ENCODE peak calls at places on chromosomes 12 and 14, in eight cellular contexts. M is RWPE1, P is foreskin fibroblast, I is lower leg skin, A is lung, C is cardiac fibroblast, O is left ventricle myocardium inferior, V is tibial nerve. L is an unnamed sample.

GRCh38 chr14:21233457-21234076 is 35.7 kb downstream of the HNRNPC start:
- DNase-seq in O (no peak), M (no peak), I (no peak), P (no peak), V (no peak), C (peak), A (no peak), L (no peak)

GRCh38 chr12:64796205-64796845 is 28.1 kb upstream of the TBC1D30 start:
- DNase-seq in P (peak), I (peak), O (no peak), C (peak), V (no peak), A (peak), M (peak), L (peak)

GRCh38 chr12:13148532-13148847 is 45.0 kb upstream of the GSG1 start:
- DNase-seq in I (no peak), C (no peak), V (no peak), M (no peak), P (no peak), A (no peak), O (no peak), L (no peak)

GRCh38 chr12:88683628-88684027 is 103.4 kb upstream of the KITLG start:
- DNase-seq in O (no peak), P (no peak), I (no peak), C (no peak), A (no peak), M (no peak), V (no peak), L (no peak)

GRCh38 chr12:103771466-103771865 is 69.6 kb downstream of the NT5DC3 start:
- DNase-seq in P (peak), C (peak), O (no peak), M (peak), A (peak), I (no peak), V (no peak), L (no peak)

GRCh38 chr12:50402270-50403000 is 1.8 kb downstream of the LARP4 start:
- DNase-seq in I (no peak), V (no peak), M (no peak), P (no peak), O (no peak), C (peak), A (no peak), L (no peak)

GRCh38 chr12:47782372-47782770 is 9.3 kb downstream of the SLC48A1 start:
- DNase-seq in I (no peak), P (peak), O (no peak), C (no peak), M (no peak), A (no peak), V (no peak), L (no peak)

GRCh38 chr14:36426113-36426512 is 93.9 kb downstream of the NKX2-1 start:
- DNase-seq in M (no peak), C (no peak), I (no peak), A (no peak), O (no peak), P (no peak), V (no peak), L (no peak)

GRCh38 chr12:64747681-64748080 is 11.5 kb downstream of the GNS start:
- DNase-seq in V (no peak), O (no peak), M (no peak), C (no peak), A (no peak), P (peak), I (no peak), L (no peak)

GRCh38 chr14:62126885-62127478 is 364.8 kb downstream of the SNAPC1 start:
- DNase-seq in O (no peak), A (no peak), C (peak), P (peak), I (no peak), M (peak), V (no peak), L (peak)

GRCh38 chr14:85308531-85309300 is 221.2 kb upstream of the FLRT2 start:
- DNase-seq in O (no peak), V (no peak), I (no peak), A (no peak), C (peak), P (no peak), M (no peak), L (no peak)

GRCh38 chr12:53325539-53326061 is 4.2 kb upstream of the AAAS start:
- DNase-seq in A (no peak), C (no peak), V (peak), O (peak), M (peak), P (peak), I (no peak), L (peak)
- TF ChIP-seq CTCF in A (no peak), C (no peak), V (no peak), O (peak), M (no peak), P (no peak), I (no peak), L (no peak)

DNA sequence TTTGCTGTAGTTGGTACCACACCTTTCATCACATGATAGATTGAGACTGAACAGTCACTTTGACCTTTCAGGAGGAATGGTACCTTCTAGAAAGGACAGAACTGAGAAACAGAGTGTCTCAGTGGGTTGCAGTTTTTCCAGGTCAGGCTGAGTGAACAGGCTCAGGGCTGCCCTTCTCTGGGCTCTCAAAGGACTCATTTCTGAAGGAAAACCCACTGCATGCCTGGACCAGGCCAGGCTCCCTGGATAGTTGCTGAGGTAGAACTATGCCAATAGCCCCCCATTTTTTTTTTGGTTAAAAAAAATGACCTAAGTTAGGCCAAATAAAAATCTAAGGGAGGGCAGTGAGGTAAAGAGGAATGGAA is 148.1 kb upstream of the EGLN3 start:
- DNase-seq in I (no peak), M (no peak), O (no peak), P (no peak), V (no peak), A (no peak), C (no peak), L (no peak)
- TF ChIP-seq CTCF in I (no peak), M (no peak), O (peak), P (no peak), V (no peak), A (no peak), C (no peak), L (no peak)

GRCh38 chr12:31231611-31232360 is 94.2 kb downstream of the SINHCAF start:
- DNase-seq in V (no peak), P (no peak), I (no peak), A (no peak), M (no peak), O (no peak), C (no peak), L (no peak)
- TF ChIP-seq CTCF in V (no peak), P (no peak), I (no peak), A (no peak), M (no peak), O (no peak), C (no peak), L (no peak)

DNA sequence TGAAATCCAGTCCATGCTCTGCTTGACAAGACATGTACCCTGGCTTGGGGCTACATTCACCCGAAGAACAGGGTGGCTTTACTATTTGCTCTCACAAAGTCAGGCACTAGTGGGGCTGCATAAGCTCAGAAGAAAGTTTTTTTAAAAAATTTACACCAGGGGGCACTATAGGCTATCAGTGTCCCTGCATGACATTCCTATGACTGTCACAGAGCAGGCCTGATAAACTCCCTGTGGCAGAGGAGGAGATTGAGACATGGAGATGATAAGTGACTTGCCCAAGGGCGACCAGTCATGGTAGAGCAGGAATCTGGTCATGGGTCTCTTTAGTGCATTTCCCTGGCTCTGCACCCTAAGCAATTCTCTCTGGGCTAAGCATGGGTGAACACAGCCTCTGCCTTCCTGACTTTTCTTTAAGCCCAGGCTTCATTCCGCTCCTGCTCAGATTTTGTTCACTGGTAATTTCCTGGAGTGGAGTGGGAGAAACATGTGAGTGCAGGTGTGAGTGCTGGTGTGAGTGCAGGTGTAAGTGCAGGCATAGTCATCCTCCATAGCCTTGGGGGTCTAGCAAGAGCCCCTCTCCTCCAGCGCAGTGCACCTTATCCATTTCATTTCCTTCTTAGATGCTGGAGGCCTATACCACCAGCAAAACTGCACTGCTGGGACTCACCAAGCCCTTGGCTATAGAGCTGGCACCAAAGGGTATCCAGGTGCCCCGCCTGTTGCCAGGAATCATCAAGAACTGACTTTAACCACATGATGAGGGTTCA is 91.6 kb downstream of the DHRS2 start:
- DNase-seq in V (no peak), C (peak), A (no peak), P (peak), I (no peak), M (peak), O (no peak), L (peak)
- TF ChIP-seq CTCF in V (peak), C (peak), A (no peak), P (peak), I (no peak), M (no peak), O (peak), L (peak)

DNA sequence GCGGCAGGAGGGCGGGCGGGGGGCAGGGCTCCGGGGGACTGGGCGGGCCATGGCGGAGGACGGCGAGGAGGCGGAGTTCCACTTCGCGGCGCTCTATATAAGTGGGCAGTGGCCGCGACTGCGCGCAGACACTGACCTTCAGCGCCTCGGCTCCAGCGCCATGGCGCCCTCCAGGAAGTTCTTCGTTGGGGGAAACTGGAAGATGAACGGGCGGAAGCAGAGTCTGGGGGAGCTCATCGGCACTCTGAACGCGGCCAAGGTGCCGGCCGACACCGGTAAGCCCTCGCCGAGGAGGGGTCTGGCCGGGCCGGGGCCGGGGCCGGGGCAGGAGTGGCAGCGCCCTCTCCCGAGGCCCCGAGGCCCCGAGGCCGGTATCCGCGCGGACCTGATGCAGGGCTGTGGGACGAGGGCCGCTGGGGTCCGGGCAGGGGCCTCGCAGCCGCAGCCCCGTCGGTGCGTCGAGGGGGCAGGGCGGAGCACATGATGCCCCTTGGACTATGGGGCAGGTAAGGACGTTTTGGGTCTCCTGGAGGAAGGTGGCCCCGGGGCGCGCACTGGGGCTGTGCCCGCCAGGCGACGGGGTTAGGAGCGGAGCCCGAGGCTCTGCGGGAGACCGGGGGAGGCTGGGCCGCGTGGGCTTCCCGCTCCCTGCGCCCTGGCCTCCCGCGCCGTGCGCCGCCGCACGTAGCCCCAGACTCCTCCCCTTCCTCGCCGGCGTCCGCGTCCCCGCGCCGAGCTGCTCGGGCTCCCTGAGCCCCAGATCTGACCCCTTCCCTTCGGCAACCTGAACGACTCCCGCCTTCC is at the start of gene TPI1:
- DNase-seq in I (no peak), M (peak), O (peak), A (peak), C (peak), V (peak), P (peak), L (peak)
- TF ChIP-seq CTCF in I (no peak), M (no peak), O (no peak), A (no peak), C (no peak), V (peak), P (no peak), L (no peak)

DNA sequence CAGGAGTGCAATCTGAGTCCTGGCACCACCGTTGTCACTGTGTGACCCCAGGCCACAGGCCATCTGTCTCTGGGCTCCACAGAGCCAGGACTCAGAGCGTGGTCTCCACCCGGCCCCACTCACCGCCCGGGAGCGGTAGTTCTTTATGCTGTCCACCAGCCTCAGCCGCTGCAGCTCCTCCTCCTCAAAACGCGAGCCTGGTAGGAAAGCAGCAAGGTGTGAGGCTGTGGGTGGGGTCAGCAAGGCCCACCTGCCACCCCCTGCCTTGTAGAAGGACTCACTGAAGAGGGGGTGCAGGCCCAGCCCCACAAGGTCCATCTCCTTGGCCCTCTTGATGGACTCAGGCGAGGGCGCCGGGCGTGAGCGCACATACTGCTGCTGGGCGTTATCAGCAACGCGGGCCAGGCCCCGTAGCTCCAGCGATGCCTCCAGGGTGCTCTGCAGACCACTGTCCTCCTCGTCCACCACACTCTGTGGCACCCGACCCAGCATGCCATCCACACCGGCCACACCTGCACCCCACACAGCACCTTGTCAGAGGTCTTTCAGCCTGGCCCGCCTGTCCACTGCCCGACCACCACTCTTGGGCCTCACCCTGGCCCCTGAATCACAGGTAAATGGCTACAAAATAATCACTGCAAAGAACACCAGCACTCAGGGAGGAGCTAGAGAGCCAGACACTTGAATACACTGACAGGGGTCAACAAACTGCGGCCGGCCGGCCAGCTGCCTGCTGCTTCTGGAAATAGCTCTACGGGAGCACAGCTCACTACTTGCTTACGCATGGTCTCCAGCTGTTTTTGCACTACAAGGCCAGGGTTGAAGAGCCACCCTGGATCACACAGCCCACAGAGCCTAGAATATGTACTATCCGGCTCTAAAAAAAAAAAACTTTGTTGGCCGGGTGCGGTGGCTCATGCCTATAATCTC is 16.3 kb downstream of the CFAP73 start:
- DNase-seq in O (no peak), A (no peak), P (no peak), C (no peak), M (no peak), I (no peak), V (no peak), L (no peak)
- TF ChIP-seq CTCF in O (no peak), A (no peak), P (no peak), C (no peak), M (no peak), I (no peak), V (no peak), L (no peak)

DNA sequence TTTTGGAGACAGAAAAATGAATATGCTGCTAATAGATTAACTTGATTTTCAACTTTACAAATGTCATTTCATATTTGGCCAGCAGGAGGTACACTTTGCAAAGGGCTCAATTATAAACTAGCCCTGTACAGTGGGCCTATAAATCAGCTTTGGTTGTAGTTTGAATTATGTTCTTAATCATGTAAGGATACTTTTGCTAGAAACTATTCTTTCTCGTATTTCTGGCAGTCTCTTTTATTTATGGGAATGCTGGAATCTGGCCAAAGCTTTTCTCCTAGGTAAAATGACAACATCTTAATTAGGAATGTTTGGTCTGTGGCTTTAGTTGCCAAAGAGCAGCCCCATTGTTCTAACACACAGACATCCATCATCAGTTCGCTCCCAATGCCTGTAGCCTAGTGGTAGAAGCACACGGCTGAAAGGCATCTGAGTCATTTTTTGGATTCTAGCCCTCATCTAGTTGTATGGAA is 1322.3 kb upstream of the SEL1L start:
- DNase-seq in C (peak), I (no peak), O (no peak), P (peak), A (no peak), V (no peak), M (no peak), L (peak)
- TF ChIP-seq CTCF in C (no peak), I (no peak), O (peak), P (no peak), A (no peak), V (peak), M (no peak), L (peak)

L was measured in GM13977.